ENCODE peak calls at places on chromosomes 1 and 21, in eight cellular contexts. A is HAP-1; H is GOT3; U is Ammon's horn; X is stimulated activated CD4-positive, alpha-beta T cell treated with anti-CD3 and anti-CD28 coated beads, Interleukin-1b, Interleukin-23, amount 100 ng/mL, for 4 hours; Q is M059J; T is HTR-8/SVneo; S is activated CD4-positive, CD25-positive, alpha-beta regulatory T cell treated with anti-CD3 and anti-CD28 coated beads, Interleukin-2, amount 50 U/mL, for 72 hours. D is an unnamed sample.

GRCh38 chr1:158509471-158510161 is 37.6 kb downstream of the OR10R2 start:
- DNase-seq in A (no peak), H (no peak), U (no peak), X (no peak), Q (peak), T (no peak), S (no peak), D (peak)

GRCh38 chr1:46411601-46412341 is 17.7 kb downstream of the FAAH start:
- DNase-seq in A (peak), H (no peak), U (no peak), X (peak), Q (no peak), T (no peak), S (no peak), D (no peak)

GRCh38 chr1:182149411-182149965 is 88.0 kb upstream of the ZNF648 start:
- DNase-seq in A (no peak), H (no peak), U (peak), X (no peak), Q (peak), T (no peak), S (no peak), D (no peak)

GRCh38 chr1:31866450-31866801 is 50.6 kb upstream of the SPOCD1 start:
- DNase-seq in A (no peak), H (no peak), U (no peak), X (no peak), Q (no peak), T (no peak), S (no peak), D (no peak)

GRCh38 chr1:19418503-19418971 is 66.8 kb downstream of the CAPZB start:
- DNase-seq in A (no peak), H (no peak), U (no peak), X (no peak), Q (no peak), T (no peak), S (no peak), D (no peak)

GRCh38 chr1:207925210-207925609 is 14.3 kb upstream of the CD34 start:
- DNase-seq in A (no peak), H (no peak), U (peak), X (no peak), Q (no peak), T (no peak), S (no peak), D (no peak)

GRCh38 chr1:111140680-111140967 is 601 bp downstream of the CEPT1 start:
- DNase-seq in A (peak), H (no peak), U (peak), X (no peak), Q (peak), T (peak), S (no peak), D (peak)

GRCh38 chr1:3356827-3357457 is 97.5 kb upstream of the ARHGEF16 start:
- DNase-seq in A (no peak), H (no peak), U (no peak), X (no peak), Q (no peak), T (no peak), S (no peak), D (no peak)

GRCh38 chr1:222777977-222778376 is 36.9 kb upstream of the DISP1 start:
- DNase-seq in A (no peak), H (no peak), U (no peak), X (no peak), Q (peak), T (no peak), S (no peak), D (no peak)

GRCh38 chr21:42534901-42535378 is 21.3 kb downstream of the SLC37A1 start:
- DNase-seq in A (no peak), H (no peak), U (no peak), X (no peak), Q (no peak), T (no peak), S (no peak), D (no peak)

GRCh38 chr21:37551406-37552355 is 185.1 kb downstream of the DYRK1A start:
- DNase-seq in A (peak), H (no peak), U (no peak), X (no peak), Q (peak), T (no peak), S (no peak), D (peak)

GRCh38 chr1:209884665-209885117 is 53.3 kb upstream of the SYT14 start:
- DNase-seq in A (no peak), H (peak), U (peak), X (peak), Q (peak), T (peak), S (peak), D (peak)

GRCh38 chr1:12309783-12310742 is 80.2 kb downstream of the VPS13D start:
- DNase-seq in A (no peak), H (no peak), U (no peak), X (no peak), Q (no peak), T (no peak), S (no peak), D (no peak)

GRCh38 chr1:176691251-176692228 is 228.6 kb downstream of the PAPPA2 start:
- DNase-seq in A (peak), H (no peak), U (peak), X (no peak), Q (peak), T (peak), S (no peak), D (peak)

GRCh38 chr1:220776254-220776653 is 10.5 kb upstream of the MTARC1 start:
- DNase-seq in A (no peak), H (no peak), U (no peak), X (no peak), Q (no peak), T (no peak), S (no peak), D (no peak)

GRCh38 chr1:245693116-245693515 is 538.3 kb downstream of the KIF26B start:
- DNase-seq in A (no peak), H (no peak), U (no peak), X (no peak), Q (no peak), T (no peak), S (no peak), D (no peak)

GRCh38 chr1:39132505-39133339 is 71.8 kb upstream of the MACF1 start:
- DNase-seq in A (peak), H (no peak), U (peak), X (no peak), Q (peak), T (no peak), S (no peak), D (peak)

GRCh38 chr1:33341190-33341589 is 20.3 kb upstream of the A3GALT2 start:
- DNase-seq in A (no peak), H (no peak), U (no peak), X (no peak), Q (no peak), T (no peak), S (no peak), D (no peak)

GRCh38 chr1:239718997-239719628 is 332.7 kb downstream of the CHRM3 start:
- DNase-seq in A (no peak), H (no peak), U (no peak), X (no peak), Q (no peak), T (no peak), S (no peak), D (no peak)

GRCh38 chr1:81802601-81803422 is 2.1 kb downstream of the ADGRL2 start:
- DNase-seq in A (peak), H (no peak), U (peak), X (no peak), Q (peak), T (no peak), S (no peak), D (no peak)

GRCh38 chr1:46303872-46304326 is 401 bp downstream of the UQCRH start:
- DNase-seq in A (no peak), H (no peak), U (no peak), X (no peak), Q (peak), T (no peak), S (no peak), D (no peak)

GRCh38 chr1:39799770-39800470 is 11.3 kb upstream of the BMP8B start:
- DNase-seq in A (peak), H (no peak), U (peak), X (peak), Q (peak), T (peak), S (peak), D (peak)

GRCh38 chr1:180428782-180429695 is 73.3 kb downstream of the ACBD6 start:
- DNase-seq in A (no peak), H (no peak), U (no peak), X (no peak), Q (no peak), T (no peak), S (no peak), D (no peak)

GRCh38 chr1:13820456-13820855 is 120.5 kb downstream of the PRDM2 start:
- DNase-seq in A (no peak), H (no peak), U (no peak), X (no peak), Q (no peak), T (no peak), S (no peak), D (no peak)

GRCh38 chr1:198563578-198563977 is 23.1 kb upstream of the ATP6V1G3 start:
- DNase-seq in A (no peak), H (no peak), U (no peak), X (no peak), Q (peak), T (peak), S (no peak), D (no peak)

GRCh38 chr1:160884579-160884978 is 401 bp downstream of the ITLN1 start:
- DNase-seq in A (no peak), H (no peak), U (no peak), X (no peak), Q (peak), T (no peak), S (no peak), D (no peak)

GRCh38 chr1:93238425-93238824 is 57.9 kb downstream of the CCDC18 start:
- DNase-seq in A (no peak), H (no peak), U (no peak), X (no peak), Q (no peak), T (no peak), S (no peak), D (no peak)